ENCODE peak calls at places on chromosomes 5 and 9, in six cellular contexts. U is MM.1S, T is SK-N-SH, P is Peyer's patch, O is tibial artery, A is IMR-90. D is an unnamed sample.

GRCh38 chr9:19809422-19810269 is 20.8 kb upstream of the SLC24A2 start:
- DNase-seq in P (no peak), T (no peak), U (no peak), A (no peak), O (no peak), D (no peak)

GRCh38 chr9:69324549-69325401 is at the start of gene ENTREP1:
- DNase-seq in U (peak; percentile 60), O (peak; percentile 77), P (peak; percentile 65), A (no peak), T (peak; percentile 73), D (peak; percentile 87)

GRCh38 chr5:18745591-18745987 is 1111.3 kb downstream of the TAF11L14 start:
- DNase-seq in O (no peak), P (peak; percentile 51), A (no peak), U (peak; percentile 46), T (no peak), D (no peak)

GRCh38 chr5:85760519-85760918 is 857.2 kb upstream of the COX7C start:
- DNase-seq in O (no peak), A (no peak), T (no peak), P (no peak), U (no peak), D (no peak)

GRCh38 chr5:100826133-100826532 is 76.9 kb downstream of the ST8SIA4 start:
- DNase-seq in O (no peak), P (no peak), U (no peak), A (no peak), T (no peak), D (no peak)

GRCh38 chr5:178383919-178384814 is 151.6 kb upstream of the PHYKPL start:
- DNase-seq in O (no peak), P (no peak), T (no peak), U (no peak), A (no peak), D (no peak)

GRCh38 chr5:78717674-78718073 is 69.1 kb upstream of the LHFPL2 start:
- DNase-seq in O (no peak), T (no peak), U (no peak), A (peak; percentile 80), P (no peak), D (no peak)

GRCh38 chr5:124343451-124343867 is 403.0 kb downstream of the ZNF608 start:
- DNase-seq in O (no peak), A (peak; percentile 95), U (no peak), P (no peak), T (no peak), D (no peak)

GRCh38 chr5:172587061-172587405 is 54.0 kb upstream of the NEURL1B start:
- DNase-seq in A (no peak), U (no peak), O (no peak), P (no peak), T (no peak), D (no peak)

GRCh38 chr5:36944607-36945225 is 68.1 kb downstream of the NIPBL start:
- DNase-seq in A (peak; percentile 76), P (no peak), U (peak; percentile 70), O (no peak), T (peak; percentile 12), D (no peak)

GRCh38 chr5:173923236-173924104 is 35.3 kb downstream of the CPEB4 start:
- DNase-seq in P (no peak), U (no peak), T (no peak), A (peak; percentile 61), O (no peak), D (no peak)

GRCh38 chr9:87350915-87351314 is 146.8 kb upstream of the DAPK1 start:
- DNase-seq in P (no peak), O (no peak), T (no peak), U (no peak), A (no peak), D (no peak)

GRCh38 chr5:63959177-63959982 is 2.9 kb downstream of the HTR1A start:
- DNase-seq in P (no peak), A (no peak), U (no peak), T (peak; percentile 7), O (no peak), D (no peak)

GRCh38 chr5:141814064-141814982 is 63.9 kb downstream of the PCDH1 start:
- DNase-seq in A (no peak), P (peak; percentile 77), O (no peak), U (no peak), T (peak; percentile 87), D (no peak)

GRCh38 chr5:96932026-96932425 is 3.9 kb upstream of the LNPEP start:
- DNase-seq in A (no peak), P (no peak), U (no peak), O (no peak), T (no peak), D (no peak)

GRCh38 chr5:96935556-96936430 is at the start of gene LNPEP:
- DNase-seq in O (peak; percentile 99), U (peak; percentile 98), P (peak; percentile 99), T (peak; percentile 93), A (peak; percentile 97), D (peak; percentile 96)

GRCh38 chr5:96933764-96934163 is 2.1 kb upstream of the LNPEP start:
- DNase-seq in U (peak; percentile 24), T (no peak), P (no peak), A (no peak), O (no peak), D (no peak)

GRCh38 chr5:96934695-96935555 is 955 bp upstream of the LNPEP start:
- DNase-seq in P (peak; percentile 97), T (peak; percentile 89), A (peak; percentile 92), O (peak; percentile 95), U (peak; percentile 97), D (peak; percentile 92)

GRCh38 chr5:96934291-96934694 is 1.6 kb upstream of the LNPEP start:
- DNase-seq in U (no peak), O (no peak), A (peak; percentile 42), T (no peak), P (no peak), D (no peak)
- H3K4me1 ChIP-seq in U (peaks cover 32% of the 10 kb centered on the region), O (peaks cover 39% of the 10 kb centered on the region), A (no peaks in the 10 kb centered on the region), T (peaks cover 13% of the 10 kb centered on the region), P (peaks cover 5% of the 10 kb centered on the region), D (peaks cover 57% of the 10 kb centered on the region)

GRCh38 chr5:50699737-50700136 is 33.3 kb downstream of the PARP8 start:
- DNase-seq in A (peak; percentile 32), P (no peak), T (no peak), O (no peak), U (no peak), D (no peak)

GRCh38 chr5:50704730-50705129 is 38.3 kb downstream of the PARP8 start:
- DNase-seq in O (no peak), P (no peak), T (no peak), A (no peak), U (no peak), D (no peak)

GRCh38 chr5:50697739-50698138 is 31.3 kb downstream of the PARP8 start:
- DNase-seq in T (no peak), A (no peak), U (no peak), P (no peak), O (no peak), D (no peak)

DNA sequence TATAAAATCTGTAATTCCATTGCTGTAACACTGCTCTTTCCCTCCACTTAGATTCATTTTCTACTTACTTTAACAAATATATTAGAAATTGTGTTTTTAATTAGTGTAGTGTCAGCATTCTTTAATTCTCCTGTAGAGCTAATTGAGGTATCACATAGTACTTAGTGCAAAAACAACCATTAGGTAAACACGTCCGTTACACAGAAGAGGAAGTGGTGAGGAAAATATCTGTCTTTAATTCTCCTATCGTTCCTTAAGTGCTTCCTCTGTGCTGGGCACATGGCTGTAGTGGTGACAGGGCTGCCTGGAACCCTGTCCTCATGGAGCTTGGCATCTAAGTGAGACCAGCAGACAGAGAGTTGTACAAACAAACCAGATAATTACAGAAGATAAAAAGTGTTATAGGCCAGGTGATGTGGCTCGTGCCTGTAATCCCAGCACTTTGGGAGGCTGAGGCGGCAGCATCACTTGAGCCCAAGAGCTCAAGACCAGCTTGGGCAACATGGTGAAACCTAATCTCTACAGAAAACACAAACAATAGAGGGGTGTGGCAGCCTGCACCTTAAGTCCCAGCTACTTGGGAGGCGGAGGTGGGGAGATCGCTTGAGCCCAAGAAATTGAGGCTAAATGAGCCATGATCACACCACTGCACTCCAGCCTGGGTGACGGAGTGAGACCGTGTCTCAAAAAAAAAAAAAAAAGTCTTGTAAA is 36.3 kb downstream of the PARP8 start:
- DNase-seq in O (no peak), P (no peak), U (no peak), A (no peak), T (no peak), D (no peak)
- H3K4me1 ChIP-seq in O (peaks cover 10% of the 10 kb centered on the region), P (no peaks in the 10 kb centered on the region), U (no peaks in the 10 kb centered on the region), A (peaks cover 2% of the 10 kb centered on the region), T (no peaks in the 10 kb centered on the region), D (no peaks in the 10 kb centered on the region)

GRCh38 chr9:121748080-121748479 is 96.6 kb downstream of the DAB2IP start:
- DNase-seq in U (no peak), A (peak; percentile 37), P (no peak), O (no peak), T (no peak), D (no peak)

GRCh38 chr9:121749614-121750013 is 98.2 kb downstream of the DAB2IP start:
- DNase-seq in O (no peak), T (no peak), U (no peak), A (no peak), P (no peak), D (no peak)

GRCh38 chr9:121750259-121750714 is 98.9 kb downstream of the DAB2IP start:
- DNase-seq in P (no peak), A (no peak), T (no peak), O (no peak), U (no peak), D (no peak)

GRCh38 chr9:121750715-121751623 is 99.5 kb downstream of the DAB2IP start:
- DNase-seq in U (no peak), P (no peak), T (peak; percentile 55), A (no peak), O (no peak), D (no peak)

DNA sequence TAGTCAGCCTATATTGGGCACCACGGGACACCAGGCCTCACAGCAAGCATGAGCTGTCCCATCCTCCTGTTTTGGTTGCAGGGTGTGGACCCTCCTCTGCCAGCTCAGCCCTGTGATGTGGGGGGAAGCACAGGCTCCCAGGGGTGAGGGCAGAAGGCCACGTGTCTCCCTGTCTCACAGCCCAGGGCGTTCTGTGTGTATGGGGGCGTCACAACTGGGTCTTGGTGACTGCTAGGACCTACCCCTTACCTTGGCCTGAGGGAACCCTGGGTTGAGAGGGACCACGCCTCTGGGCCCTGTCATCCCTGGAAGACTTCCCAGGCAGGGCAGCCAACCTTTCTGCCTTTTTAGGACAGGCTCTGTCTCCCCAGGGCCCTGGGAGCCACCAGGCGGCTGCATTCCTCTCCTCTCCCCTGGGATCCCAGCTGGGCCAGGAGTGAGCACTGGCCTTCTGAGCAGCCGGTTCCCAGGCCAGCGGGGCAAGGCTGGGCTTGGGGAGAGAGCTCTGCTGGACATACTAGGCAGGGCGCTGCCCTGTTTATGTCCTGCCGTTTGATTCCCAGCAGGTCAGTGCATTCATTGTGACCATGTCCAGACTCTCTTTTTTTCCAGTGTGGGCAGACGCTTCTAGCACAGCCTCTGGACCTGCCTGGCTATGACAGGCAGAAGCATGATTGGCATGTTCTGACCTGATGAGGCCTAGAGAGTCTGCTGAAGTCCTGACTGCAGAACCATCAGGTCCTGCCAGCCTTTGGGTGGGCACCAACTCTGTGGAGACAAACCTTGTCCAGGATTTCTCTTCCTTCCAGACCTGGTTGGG is 97.5 kb downstream of the DAB2IP start:
- DNase-seq in P (no peak), U (no peak), O (peak; percentile 94), A (no peak), T (no peak), D (peak; percentile 70)
- H3K4me1 ChIP-seq in P (no peaks in the 10 kb centered on the region), U (no peaks in the 10 kb centered on the region), O (peaks cover 99% of the 10 kb centered on the region), A (peaks cover 34% of the 10 kb centered on the region), T (peaks cover 59% of the 10 kb centered on the region), D (peaks cover 89% of the 10 kb centered on the region)

DNA sequence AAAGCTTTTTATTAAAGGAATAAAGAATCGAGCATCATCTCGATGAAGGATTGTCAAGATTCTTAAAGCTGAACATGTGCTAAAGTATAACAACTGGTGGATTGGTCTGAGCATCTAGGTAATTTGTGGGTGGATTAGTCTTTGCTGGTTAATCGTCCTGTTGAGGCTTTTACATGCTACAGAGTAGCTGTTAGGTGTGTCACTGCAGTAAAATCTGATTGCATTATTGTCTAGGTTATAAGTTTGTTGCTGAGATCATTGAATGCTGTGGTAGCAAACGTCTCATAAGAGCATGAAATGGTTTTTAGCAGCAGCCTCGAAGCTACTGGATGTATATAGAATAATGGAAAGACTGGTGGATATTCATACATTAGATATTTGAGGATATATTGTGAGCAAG is 7.2 kb downstream of the FBXO38 start:
- DNase-seq in T (no peak), P (no peak), U (no peak), O (no peak), A (no peak), D (no peak)
- H3K4me1 ChIP-seq in T (peaks cover 5% of the 10 kb centered on the region), P (no peaks in the 10 kb centered on the region), U (no peaks in the 10 kb centered on the region), O (peaks cover 29% of the 10 kb centered on the region), A (peaks cover 5% of the 10 kb centered on the region), D (peaks cover 10% of the 10 kb centered on the region)

D was measured in psoas muscle.